ENCODE peak calls at places on chromosomes 3 and 15, in four cellular contexts. W is fibroblast of villous mesenchyme, B is tibial nerve, J is OCI-LY7. S is an unnamed sample.

GRCh38 chr3:183142199-183142598 is 20.3 kb downstream of the LAMP3 start:
- DNase-seq in B (no peak), W (no peak), J (no peak), S (no peak)

GRCh38 chr15:38041576-38041975 is 107.1 kb downstream of the TMCO5A start:
- DNase-seq in W (peak), B (no peak), J (no peak), S (peak)

GRCh38 chr3:61985020-61985419 is 388.3 kb downstream of the FEZF2 start:
- DNase-seq in W (peak), B (no peak), J (no peak), S (peak)

GRCh38 chr15:80789296-80789695 is 10.1 kb downstream of the CEMIP start:
- DNase-seq in B (no peak), W (peak), J (no peak), S (peak)

GRCh38 chr3:23993556-23994246 is 48.6 kb downstream of the NR1D2 start:
- DNase-seq in J (no peak), B (no peak), W (no peak), S (peak)

GRCh38 chr3:186953011-186953487 is 22.7 kb downstream of the ST6GAL1 start:
- DNase-seq in W (peak), J (no peak), B (no peak), S (peak)

GRCh38 chr3:136042608-136043221 is 77.2 kb downstream of the PPP2R3A start:
- DNase-seq in J (peak), B (peak), W (peak), S (peak)

GRCh38 chr3:14507345-14507741 is 32.8 kb downstream of the GRIP2 start:
- DNase-seq in B (no peak), W (no peak), J (no peak), S (no peak)

GRCh38 chr3:122572940-122573412 is 4.5 kb upstream of the PARP15 start:
- DNase-seq in W (peak), J (peak), B (no peak), S (peak)

GRCh38 chr3:172622916-172623700 is 87.8 kb downstream of the NCEH1 start:
- DNase-seq in J (peak), W (peak), B (peak), S (peak)

GRCh38 chr3:169923189-169923588 is 11.8 kb downstream of the SAMD7 start:
- DNase-seq in J (no peak), W (no peak), B (peak), S (no peak)

GRCh38 chr3:76387000-76387399 is 601.7 kb upstream of the ZNF717 start:
- DNase-seq in J (no peak), B (no peak), W (no peak), S (no peak)

GRCh38 chr3:168620854-168621253 is 525.1 kb upstream of the GOLIM4 start:
- DNase-seq in J (peak), W (peak), B (no peak), S (peak)

GRCh38 chr3:13288732-13289718 is 131.1 kb downstream of the NUP210 start:
- DNase-seq in W (no peak), J (no peak), B (no peak), S (peak)

GRCh38 chr15:58434334-58434888 is 2.6 kb downstream of the LIPC start:
- DNase-seq in J (no peak), W (no peak), B (no peak), S (no peak)

GRCh38 chr3:164791263-164791662 is 287.0 kb downstream of the SI start:
- DNase-seq in W (no peak), B (no peak), J (no peak), S (no peak)

S was measured in mesenchymal stem cell.